ENCODE peak calls at places on chromosome 13, in nine cellular contexts. L is gastrocnemius medialis, B is tibial nerve, F is uterus, C is sigmoid colon, J is upper lobe of left lung, N is body of pancreas, M is stomach, A is adrenal gland. X is an unnamed sample.

GRCh38 chr13:23586336-23586735 is 16.1 kb downstream of the TNFRSF19 start:
- DNase-seq in L (no peak), B (no peak), F (no peak), C (no peak), J (no peak), N (no peak), M (no peak), A (no peak), X (no peak)

GRCh38 chr13:26941345-26942174 is 181.0 kb upstream of the GPR12 start:
- DNase-seq in L (no peak), B (no peak), F (no peak), C (no peak), J (no peak), N (no peak), M (no peak), A (no peak), X (no peak)

GRCh38 chr13:110993788-110994187 is 78.9 kb upstream of the ANKRD10 start:
- DNase-seq in L (no peak), B (no peak), F (no peak), C (no peak), J (no peak), N (no peak), M (no peak), A (no peak), X (no peak)

GRCh38 chr13:102017248-102017647 is 384.6 kb downstream of the FGF14 start:
- DNase-seq in L (no peak), B (no peak), F (no peak), C (no peak), J (no peak), N (no peak), M (no peak), A (no peak), X (no peak)

GRCh38 chr13:86567119-86567518 is 767.9 kb upstream of the SLITRK6 start:
- DNase-seq in L (no peak), B (no peak), F (no peak), C (no peak), J (no peak), N (peak), M (no peak), A (no peak), X (no peak)

GRCh38 chr13:111323950-111324651 is 3.7 kb downstream of the TEX29 start:
- DNase-seq in L (no peak), B (no peak), F (no peak), C (peak), J (peak), N (no peak), M (peak), A (no peak), X (peak)

GRCh38 chr13:102768914-102769313 is 4.7 kb downstream of the TEX30 start:
- DNase-seq in L (no peak), B (no peak), F (no peak), C (no peak), J (no peak), N (no peak), M (no peak), A (no peak), X (no peak)

GRCh38 chr13:93726173-93727019 is 499.8 kb downstream of the GPC6 start:
- DNase-seq in L (no peak), B (no peak), F (no peak), C (no peak), J (no peak), N (no peak), M (no peak), A (no peak), X (no peak)

GRCh38 chr13:109704771-109705628 is 81.4 kb downstream of the IRS2 start:
- DNase-seq in L (peak), B (no peak), F (no peak), C (peak), J (no peak), N (peak), M (peak), A (peak), X (peak)

GRCh38 chr13:100694722-100695644 is 20.4 kb upstream of the TMTC4 start:
- DNase-seq in L (no peak), B (no peak), F (no peak), C (no peak), J (no peak), N (peak), M (peak), A (peak), X (peak)

GRCh38 chr13:30079501-30079900 is 227.8 kb downstream of the KATNAL1 start:
- DNase-seq in L (no peak), B (no peak), F (no peak), C (no peak), J (no peak), N (no peak), M (no peak), A (no peak), X (no peak)

GRCh38 chr13:79895416-79895815 is 414.5 kb downstream of the NDFIP2 start:
- DNase-seq in L (no peak), B (no peak), F (no peak), C (no peak), J (no peak), N (no peak), M (no peak), A (no peak), X (no peak)

GRCh38 chr13:30730526-30730925 is 4.8 kb upstream of the ALOX5AP start:
- DNase-seq in L (no peak), B (no peak), F (no peak), C (no peak), J (no peak), N (no peak), M (no peak), A (no peak), X (no peak)

GRCh38 chr13:39111145-39111544 is 72.9 kb downstream of the NHLRC3 start:
- DNase-seq in L (no peak), B (no peak), F (no peak), C (no peak), J (no peak), N (no peak), M (no peak), A (no peak), X (no peak)

GRCh38 chr13:104571161-104571889 is 1505.1 kb upstream of the SLC10A2 start:
- DNase-seq in L (peak), B (peak), F (peak), C (peak), J (no peak), N (peak), M (peak), A (peak), X (peak)

GRCh38 chr13:40401911-40402776 is 264.3 kb downstream of the FOXO1 start:
- DNase-seq in L (peak), B (peak), F (peak), C (peak), J (no peak), N (peak), M (peak), A (peak), X (peak)

GRCh38 chr13:20381401-20381800 is 144.3 kb downstream of the CRYL1 start:
- DNase-seq in L (no peak), B (no peak), F (no peak), C (no peak), J (no peak), N (no peak), M (no peak), A (no peak), X (no peak)

GRCh38 chr13:66915596-66916185 is 314.4 kb downstream of the PCDH9 start:
- DNase-seq in L (no peak), B (no peak), F (no peak), C (no peak), J (no peak), N (no peak), M (no peak), A (no peak), X (no peak)

GRCh38 chr13:100394005-100394695 is 194.4 kb downstream of the GGACT start:
- DNase-seq in L (no peak), B (no peak), F (no peak), C (no peak), J (no peak), N (no peak), M (no peak), A (no peak), X (no peak)

GRCh38 chr13:43307921-43308433 is 284.6 kb downstream of the DNAJC15 start:
- DNase-seq in L (peak), B (peak), F (peak), C (peak), J (no peak), N (peak), M (peak), A (peak), X (no peak)

GRCh38 chr13:49409008-49409407 is 34.9 kb downstream of the CAB39L start:
- DNase-seq in L (no peak), B (no peak), F (no peak), C (no peak), J (no peak), N (no peak), M (no peak), A (no peak), X (no peak)

GRCh38 chr13:94269557-94269956 is 209.9 kb downstream of the DCT start:
- DNase-seq in L (no peak), B (no peak), F (no peak), C (no peak), J (no peak), N (no peak), M (no peak), A (no peak), X (no peak)

GRCh38 chr13:99191900-99192399 is 8.7 kb upstream of the UBAC2 start:
- DNase-seq in L (no peak), B (no peak), F (no peak), C (no peak), J (no peak), N (no peak), M (peak), A (no peak), X (no peak)

GRCh38 chr13:61824168-61824567 is 408.5 kb upstream of the PCDH20 start:
- DNase-seq in L (no peak), B (no peak), F (no peak), C (no peak), J (no peak), N (no peak), M (no peak), A (no peak), X (no peak)

GRCh38 chr13:62837895-62838294 is 1422.2 kb upstream of the PCDH20 start:
- DNase-seq in L (no peak), B (no peak), F (no peak), C (no peak), J (no peak), N (no peak), M (no peak), A (no peak), X (no peak)

GRCh38 chr13:27926644-27927434 is 7.0 kb downstream of the PDX1 start:
- DNase-seq in L (no peak), B (no peak), F (no peak), C (no peak), J (peak), N (peak), M (no peak), A (no peak), X (no peak)

GRCh38 chr13:85853161-85853894 is 54.1 kb upstream of the SLITRK6 start:
- DNase-seq in L (no peak), B (no peak), F (no peak), C (peak), J (no peak), N (no peak), M (no peak), A (no peak), X (peak)

GRCh38 chr13:45331981-45332830 is 8.8 kb downstream of the TPT1 start:
- DNase-seq in L (no peak), B (no peak), F (no peak), C (no peak), J (no peak), N (no peak), M (no peak), A (peak), X (no peak)

GRCh38 chr13:45333251-45333972 is 7.6 kb downstream of the TPT1 start:
- DNase-seq in L (no peak), B (no peak), F (no peak), C (no peak), J (no peak), N (no peak), M (no peak), A (no peak), X (no peak)

GRCh38 chr13:45332831-45333219 is 8.2 kb downstream of the TPT1 start:
- DNase-seq in L (no peak), B (no peak), F (no peak), C (no peak), J (no peak), N (no peak), M (no peak), A (no peak), X (no peak)

GRCh38 chr13:45328661-45329105 is 12.3 kb downstream of the TPT1 start:
- DNase-seq in L (no peak), B (no peak), F (no peak), C (no peak), J (no peak), N (no peak), M (no peak), A (no peak), X (no peak)

DNA sequence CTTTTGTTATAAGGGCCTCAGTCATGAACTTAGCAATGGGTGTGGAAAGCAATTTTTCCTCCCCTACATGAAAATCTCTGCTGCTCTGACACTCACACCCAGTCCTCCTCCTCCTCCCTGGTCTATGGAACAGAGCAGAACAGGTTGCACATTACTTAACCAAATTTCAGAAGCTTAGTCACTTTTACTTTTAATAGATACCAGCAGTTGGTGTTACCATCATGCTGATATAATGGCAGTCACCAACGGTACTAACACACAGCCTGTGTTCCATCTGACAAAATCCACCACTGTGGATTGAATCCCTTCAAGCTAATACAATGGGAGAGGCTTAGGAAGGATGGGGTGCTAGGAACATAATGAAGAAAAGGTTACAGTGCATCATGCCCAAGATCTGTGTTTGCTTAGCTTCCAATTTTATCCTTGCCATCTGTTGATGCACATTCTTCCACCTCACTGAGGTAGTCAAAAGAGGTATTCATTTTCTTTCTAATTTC is 9.8 kb downstream of the TPT1 start:
- DNase-seq in L (no peak), B (no peak), F (no peak), C (no peak), J (no peak), N (no peak), M (no peak), A (no peak), X (no peak)
- TF ChIP-seq POLR2A in L (no peak), B (no peak), F (no peak), C (no peak), J (no peak), N (no peak), M (no peak), A (no peak), X (no peak)

DNA sequence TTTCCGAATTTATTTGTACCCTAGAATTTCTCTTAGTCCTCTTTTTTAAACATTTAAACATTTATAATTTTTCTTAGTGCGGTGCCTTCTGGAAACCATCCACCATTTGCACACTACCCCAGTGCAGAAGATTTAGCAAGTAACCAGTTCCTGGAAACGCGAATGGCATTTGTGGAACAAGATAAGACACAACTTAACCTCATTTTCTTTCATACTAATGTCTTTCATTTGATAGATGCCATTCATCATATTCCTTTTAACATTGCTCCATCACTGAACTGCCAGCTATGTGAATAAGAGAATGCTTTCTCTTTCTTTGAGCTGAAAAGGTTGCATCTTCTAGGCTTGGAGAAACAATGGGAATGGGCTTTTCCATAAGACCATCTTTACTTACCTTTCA is 6.8 kb downstream of the FRY start:
- DNase-seq in L (no peak), B (no peak), F (no peak), C (no peak), J (no peak), N (no peak), M (no peak), A (no peak), X (no peak)
- H3K27ac ChIP-seq in L (no peak), B (no peak), F (no peak), C (peak), J (no peak), N (no peak), M (no peak), A (no peak), X (no peak)

DNA sequence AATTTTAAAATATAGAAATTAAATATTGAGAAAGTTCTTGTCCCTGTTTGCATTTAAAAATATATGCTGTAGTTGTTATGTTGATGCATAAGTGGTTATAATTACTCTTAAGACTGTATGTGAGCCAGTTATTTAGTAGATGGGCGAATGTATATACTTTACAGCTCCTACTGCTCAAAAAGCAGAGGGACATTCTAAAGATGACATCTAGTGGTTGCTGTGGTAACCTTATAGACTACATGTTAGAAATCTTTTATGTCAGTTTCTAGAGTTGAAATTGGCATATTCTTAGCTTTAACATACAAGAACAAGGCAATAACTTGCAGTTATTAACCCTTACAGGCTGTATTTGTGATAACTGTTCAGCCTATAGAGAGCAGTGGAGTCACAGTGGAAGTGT is 160.5 kb downstream of the OLFM4 start:
- DNase-seq in L (no peak), B (no peak), F (no peak), C (no peak), J (no peak), N (no peak), M (no peak), A (no peak), X (no peak)
- TF ChIP-seq CTCF in L (no peak), B (no peak), F (no peak), C (no peak), J (no peak), N (peak), M (no peak), A (no peak), X (no peak)

GRCh38 chr13:108218044-108218974 is at the start of gene ABHD13:
- DNase-seq in L (peak), B (peak), F (peak), C (peak), J (peak), N (peak), M (peak), A (peak), X (peak)
- TF ChIP-seq POLR2A in L (peak), B (peak), F (peak), C (peak), J (peak), N (peak), M (no peak), A (peak), X (peak)

GRCh38 chr13:41621716-41622508 is 164.6 kb downstream of the RGCC start:
- DNase-seq in L (no peak), B (no peak), F (no peak), C (no peak), J (no peak), N (no peak), M (no peak), A (no peak), X (no peak)
- H3K27ac ChIP-seq in L (peak), B (no peak), F (peak), C (peak), J (peak), N (no peak), M (no peak), A (peak), X (no peak)

GRCh38 chr13:51731759-51732158 is 72.2 kb downstream of the DHRS12 start:
- DNase-seq in L (no peak), B (no peak), F (no peak), C (no peak), J (no peak), N (no peak), M (no peak), A (no peak), X (no peak)
- TF ChIP-seq CTCF in L (no peak), B (peak), F (peak), C (peak), J (no peak), N (peak), M (peak), A (peak), X (no peak)

X was measured in spleen.